ENCODE peak calls at places on chromosomes 7 and 10, in five cellular contexts. H is NCI-H1105 treated with DMSO at 0.1 percent for 48 hours; T is COR-L47; A is mucosa of gallbladder; R is activated T-cell treated with anti-CD3 and anti-CD28 coated beads, Interleukin-2, amount 50 U/mL, for 4 hours. C is an unnamed sample.

GRCh38 chr7:25515876-25516275 is 287.6 kb upstream of the NPVF start:
- DNase-seq in H (no peak), T (no peak), A (no peak), R (no peak), C (no peak)

GRCh38 chr10:30088178-30088577 is 28.8 kb upstream of the JCAD start:
- DNase-seq in H (no peak), T (peak), A (no peak), R (no peak), C (no peak)

GRCh38 chr10:70053896-70054641 is 1.4 kb downstream of the MACROH2A2 start:
- DNase-seq in H (no peak), T (peak), A (peak), R (no peak), C (no peak)

GRCh38 chr10:7789390-7789789 is 1.4 kb downstream of the ATP5F1C start:
- DNase-seq in H (peak), T (no peak), A (no peak), R (no peak), C (no peak)

GRCh38 chr7:130982160-130982638 is 248.2 kb upstream of the KLF14 start:
- DNase-seq in H (peak), T (peak), A (no peak), R (no peak), C (no peak)

GRCh38 chr10:61047011-61047410 is 103.0 kb upstream of the RHOBTB1 start:
- DNase-seq in H (no peak), T (no peak), A (no peak), R (no peak), C (no peak)

GRCh38 chr10:61752111-61753011 is 89.6 kb downstream of the CABCOCO1 start:
- DNase-seq in H (no peak), T (no peak), A (no peak), R (no peak), C (no peak)

GRCh38 chr7:44743750-44744149 is 4.9 kb upstream of the ZMIZ2 start:
- DNase-seq in H (no peak), T (no peak), A (no peak), R (no peak), C (no peak)

GRCh38 chr7:126856691-126857291 is 395.9 kb downstream of the GRM8 start:
- DNase-seq in H (no peak), T (no peak), A (no peak), R (no peak), C (peak)

GRCh38 chr7:157521061-157521731 is 184.4 kb downstream of the DNAJB6 start:
- DNase-seq in H (no peak), T (no peak), A (no peak), R (no peak), C (no peak)

GRCh38 chr7:90222811-90223725 is 11.5 kb downstream of the STEAP2 start:
- DNase-seq in H (peak), T (no peak), A (no peak), R (no peak), C (no peak)

GRCh38 chr7:99499356-99499712 is 747 bp downstream of the ZNF394 start:
- DNase-seq in H (no peak), T (no peak), A (no peak), R (no peak), C (no peak)

GRCh38 chr7:135930565-135931423 is 46.4 kb downstream of the MTPN start:
- DNase-seq in H (no peak), T (no peak), A (no peak), R (no peak), C (no peak)

GRCh38 chr7:4699897-4700296 is 17.8 kb downstream of the FOXK1 start:
- DNase-seq in H (no peak), T (no peak), A (no peak), R (no peak), C (no peak)

GRCh38 chr7:56081626-56082340 is 11.0 kb downstream of the PHKG1 start:
- DNase-seq in H (no peak), T (no peak), A (no peak), R (no peak), C (no peak)

GRCh38 chr10:54470324-54470631 is 330.8 kb downstream of the PCDH15 start:
- DNase-seq in H (no peak), T (no peak), A (no peak), R (no peak), C (no peak)

GRCh38 chr7:142932386-142933091 is 1.0 kb downstream of the TRPV5 start:
- DNase-seq in H (no peak), T (no peak), A (no peak), R (no peak), C (no peak)

GRCh38 chr10:74502963-74503608 is 323.3 kb upstream of the KAT6B start:
- DNase-seq in H (no peak), T (no peak), A (no peak), R (no peak), C (peak)

GRCh38 chr10:71705582-71705981 is 14.0 kb downstream of the C10orf105 start:
- DNase-seq in H (no peak), T (no peak), A (no peak), R (no peak), C (no peak)

GRCh38 chr7:18577096-18577771 is 81.7 kb downstream of the HDAC9 start:
- DNase-seq in H (no peak), T (no peak), A (no peak), R (no peak), C (no peak)

GRCh38 chr7:81210092-81211064 is 291.5 kb upstream of the SEMA3C start:
- DNase-seq in H (no peak), T (no peak), A (no peak), R (no peak), C (no peak)

GRCh38 chr7:158470336-158470735 is 117.3 kb downstream of the PTPRN2 start:
- DNase-seq in H (no peak), T (no peak), A (no peak), R (no peak), C (no peak)

GRCh38 chr10:117680611-117681010 is 138.1 kb downstream of the EMX2 start:
- DNase-seq in H (no peak), T (no peak), A (no peak), R (no peak), C (no peak)

GRCh38 chr10:93067443-93068365 is 6.0 kb upstream of the CYP26A1 start:
- DNase-seq in H (no peak), T (no peak), A (peak), R (no peak), C (no peak)

GRCh38 chr7:2566348-2566889 is 7.6 kb downstream of the IQCE start:
- DNase-seq in H (no peak), T (no peak), A (no peak), R (no peak), C (no peak)

GRCh38 chr10:3714957-3715356 is 70.1 kb downstream of the KLF6 start:
- DNase-seq in H (no peak), T (no peak), A (no peak), R (no peak), C (no peak)

C was measured in GM06990.